ENCODE peak calls at places on chromosomes 11 and 22, in six cellular contexts. U is globus pallidus, C is NCI-H1417, D is KBM-7, O is Ammon's horn, A is ELF-1. R is an unnamed sample.

GRCh38 chr11:70433966-70434812 is 35.9 kb downstream of the CTTN start:
- DNase-seq in U (no peak), C (no peak), D (no peak), O (no peak), A (no peak), R (no peak)

GRCh38 chr11:43976863-43977262 is 34.4 kb downstream of the C11orf96 start:
- DNase-seq in U (no peak), C (no peak), D (no peak), O (no peak), A (no peak), R (no peak)

GRCh38 chr22:32219030-32219429 is 14.2 kb upstream of the RFPL2 start:
- DNase-seq in U (no peak), C (no peak), D (peak; percentile 56), O (no peak), A (no peak), R (no peak)

GRCh38 chr22:46984751-46985506 is 222.5 kb downstream of the TBC1D22A start:
- DNase-seq in U (no peak), C (no peak), D (no peak), O (no peak), A (peak; percentile 29), R (no peak)

GRCh38 chr11:128714881-128715280 is 21.0 kb downstream of the FLI1 start:
- DNase-seq in U (no peak), C (no peak), D (no peak), O (no peak), A (no peak), R (peak; percentile 61)

GRCh38 chr11:44416776-44417175 is 106.8 kb upstream of the ALX4 start:
- DNase-seq in U (no peak), C (no peak), D (no peak), O (no peak), A (no peak), R (no peak)

GRCh38 chr11:75814369-75814685 is 683 bp upstream of the UVRAG start:
- DNase-seq in U (no peak), C (peak; percentile 88), D (no peak), O (no peak), A (no peak), R (no peak)

GRCh38 chr11:12235945-12236743 is 125.8 kb downstream of the MICAL2 start:
- DNase-seq in U (peak; percentile 45), C (peak; percentile 77), D (peak; percentile 72), O (peak; percentile 74), A (peak; percentile 43), R (peak; percentile 43)

GRCh38 chr22:26852176-26852575 is 194.8 kb downstream of the MIAT start:
- DNase-seq in U (no peak), C (no peak), D (peak; percentile 11), O (no peak), A (peak; percentile 79), R (no peak)

GRCh38 chr22:49738566-49738965 is 89.1 kb downstream of the BRD1 start:
- DNase-seq in U (no peak), C (no peak), D (no peak), O (no peak), A (no peak), R (no peak)

GRCh38 chr22:43491177-43491576 is 79.4 kb downstream of the MPPED1 start:
- DNase-seq in U (no peak), C (no peak), D (no peak), O (no peak), A (no peak), R (no peak)

GRCh38 chr11:118153516-118153915 is 893 bp upstream of the SCN4B start:
- DNase-seq in U (no peak), C (no peak), D (no peak), O (no peak), A (no peak), R (no peak)

GRCh38 chr11:67290801-67291200 is 1.7 kb downstream of the ANKRD13D start:
- DNase-seq in U (no peak), C (no peak), D (no peak), O (no peak), A (peak; percentile 85), R (no peak)

GRCh38 chr11:73317803-73318202 is 9.7 kb downstream of the ARHGEF17 start:
- DNase-seq in U (no peak), C (no peak), D (no peak), O (no peak), A (no peak), R (no peak)

GRCh38 chr11:85826096-85826855 is 15.3 kb upstream of the SYTL2 start:
- DNase-seq in U (no peak), C (no peak), D (peak; percentile 23), O (peak; percentile 60), A (peak; percentile 32), R (no peak)

R was measured in AG04450.